ENCODE peak calls at places on chromosome 15, in five cellular contexts. One of them, this sample, is unnamed.

GRCh38 chr15:42465520-42466259 is 25.3 kb downstream of the ZNF106 start:
- DNase-seq in PC-9: no peak
- DNase-seq in aorta: no peak
- DNase-seq in tibial nerve: no peak
- DNase-seq in thyroid gland: no peak
- DNase-seq in this sample: no peak

GRCh38 chr15:80156176-80156720 is 3.4 kb downstream of the FAH start:
- DNase-seq in PC-9: no peak
- DNase-seq in aorta: no peak
- DNase-seq in tibial nerve: no peak
- DNase-seq in thyroid gland: no peak
- DNase-seq in this sample: no peak

GRCh38 chr15:83475551-83475950 is 28.4 kb downstream of the SH3GL3 start:
- DNase-seq in PC-9: no peak
- DNase-seq in aorta: no peak
- DNase-seq in tibial nerve: no peak
- DNase-seq in thyroid gland: no peak
- DNase-seq in this sample: peak; percentile 75

GRCh38 chr15:73601449-73602425 is 31.5 kb downstream of the NPTN start:
- DNase-seq in PC-9: peak; percentile 59
- DNase-seq in aorta: peak; percentile 66
- DNase-seq in tibial nerve: no peak
- DNase-seq in thyroid gland: no peak
- DNase-seq in this sample: peak; percentile 65

GRCh38 chr15:76059320-76060097 is at the start of gene TMEM266:
- DNase-seq in PC-9: no peak
- DNase-seq in aorta: no peak
- DNase-seq in tibial nerve: no peak
- DNase-seq in thyroid gland: peak; percentile 60
- DNase-seq in this sample: peak; percentile 14

GRCh38 chr15:62469874-62470688 is 305.0 kb upstream of the C2CD4B start:
- DNase-seq in PC-9: peak; percentile 64
- DNase-seq in aorta: peak; percentile 83
- DNase-seq in tibial nerve: peak; percentile 18
- DNase-seq in thyroid gland: peak; percentile 71
- DNase-seq in this sample: peak; percentile 98

GRCh38 chr15:63195257-63196023 is 6.0 kb downstream of the RAB8B start:
- DNase-seq in PC-9: no peak
- DNase-seq in aorta: no peak
- DNase-seq in tibial nerve: no peak
- DNase-seq in thyroid gland: peak; percentile 16
- DNase-seq in this sample: no peak

GRCh38 chr15:39586387-39587171 is 5.7 kb downstream of the THBS1 start:
- DNase-seq in PC-9: no peak
- DNase-seq in aorta: no peak
- DNase-seq in tibial nerve: no peak
- DNase-seq in thyroid gland: no peak
- DNase-seq in this sample: peak; percentile 82

GRCh38 chr15:91345761-91346160 is 245.7 kb downstream of the SV2B start:
- DNase-seq in PC-9: no peak
- DNase-seq in aorta: no peak
- DNase-seq in tibial nerve: no peak
- DNase-seq in thyroid gland: no peak
- DNase-seq in this sample: no peak

GRCh38 chr15:72489943-72490554 is 15.9 kb downstream of the ARIH1 start:
- DNase-seq in PC-9: no peak
- DNase-seq in aorta: no peak
- DNase-seq in tibial nerve: no peak
- DNase-seq in thyroid gland: no peak
- DNase-seq in this sample: no peak

GRCh38 chr15:72483279-72483678 is 9.1 kb downstream of the ARIH1 start:
- DNase-seq in PC-9: no peak
- DNase-seq in aorta: no peak
- DNase-seq in tibial nerve: no peak
- DNase-seq in thyroid gland: no peak
- DNase-seq in this sample: no peak

GRCh38 chr15:72488558-72488957 is 14.4 kb downstream of the ARIH1 start:
- DNase-seq in PC-9: no peak
- DNase-seq in aorta: no peak
- DNase-seq in tibial nerve: no peak
- DNase-seq in thyroid gland: no peak
- DNase-seq in this sample: no peak

GRCh38 chr15:72486144-72486543 is 12.0 kb downstream of the ARIH1 start:
- DNase-seq in PC-9: no peak
- DNase-seq in aorta: no peak
- DNase-seq in tibial nerve: no peak
- DNase-seq in thyroid gland: no peak
- DNase-seq in this sample: no peak

DNA sequence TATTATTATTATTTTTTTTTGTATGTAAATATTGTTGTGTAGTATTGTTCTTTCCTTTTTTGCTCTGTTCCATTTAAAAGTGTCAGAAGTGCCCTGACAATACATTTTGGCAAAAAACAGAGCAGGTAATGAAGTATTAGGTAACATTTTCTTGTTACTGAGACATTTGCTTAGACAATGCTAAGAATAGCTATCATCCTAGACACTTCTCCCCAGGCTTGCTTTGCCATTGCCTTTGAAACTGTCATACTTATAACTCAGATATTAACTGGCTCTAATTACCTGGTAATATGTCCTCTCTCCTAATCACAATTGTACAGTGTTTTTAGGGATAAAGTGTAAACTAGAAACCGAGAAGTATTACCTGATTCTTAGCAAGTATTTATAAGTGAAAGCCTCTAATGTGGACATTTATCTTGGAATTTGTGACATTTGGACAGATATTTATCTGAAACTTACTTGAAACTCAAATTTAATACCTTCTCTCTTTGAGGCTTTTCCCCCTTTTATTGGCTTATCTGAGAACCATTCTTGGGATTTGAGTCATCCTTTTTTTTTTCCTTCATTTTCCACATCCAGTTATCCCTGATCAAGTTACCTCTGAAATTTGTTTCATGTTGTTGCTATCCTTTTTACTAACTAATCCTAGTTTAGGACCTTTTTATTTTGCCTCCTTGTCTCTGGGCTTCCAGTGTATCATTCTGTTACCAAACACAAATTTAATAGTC is 13.1 kb downstream of the ARIH1 start:
- DNase-seq in PC-9: no peak
- DNase-seq in aorta: no peak
- DNase-seq in tibial nerve: no peak
- DNase-seq in thyroid gland: no peak
- DNase-seq in this sample: peak; percentile 57
- H3K4me1 ChIP-seq in PC-9: peaks cover 6% of the 10 kb centered on the region
- H3K4me1 ChIP-seq in aorta: no peaks in the 10 kb centered on the region
- H3K4me1 ChIP-seq in tibial nerve: peaks cover 24% of the 10 kb centered on the region
- H3K4me1 ChIP-seq in thyroid gland: peaks cover 34% of the 10 kb centered on the region
- H3K4me1 ChIP-seq in this sample: peaks cover 4% of the 10 kb centered on the region

DNA sequence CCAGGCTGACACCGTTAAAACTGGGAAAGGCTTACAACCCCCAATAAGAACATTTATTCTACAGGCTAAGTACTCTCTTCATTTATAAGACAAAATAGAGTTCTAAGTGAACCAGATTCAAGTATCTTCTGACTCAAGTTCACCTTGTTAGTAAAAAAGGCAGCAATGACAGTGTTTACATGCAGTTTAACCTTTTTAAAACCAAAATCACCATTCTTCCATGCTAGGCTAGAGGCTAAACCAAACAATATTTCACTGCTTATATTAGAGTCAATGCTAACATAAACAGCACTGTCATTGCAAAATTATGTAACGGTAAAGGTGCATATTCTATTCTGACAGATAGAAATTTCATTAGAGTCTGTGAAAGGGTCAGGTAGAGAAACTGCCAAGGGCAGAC is 118.0 kb downstream of the FBN1 start:
- DNase-seq in PC-9: no peak
- DNase-seq in aorta: no peak
- DNase-seq in tibial nerve: no peak
- DNase-seq in thyroid gland: no peak
- DNase-seq in this sample: no peak
- H3K4me1 ChIP-seq in PC-9: no peaks in the 10 kb centered on the region
- H3K4me1 ChIP-seq in aorta: no peaks in the 10 kb centered on the region
- H3K4me1 ChIP-seq in tibial nerve: no peaks in the 10 kb centered on the region
- H3K4me1 ChIP-seq in thyroid gland: peaks cover 5% of the 10 kb centered on the region
- H3K4me1 ChIP-seq in this sample: no peaks in the 10 kb centered on the region

GRCh38 chr15:48677821-48678220 is 32.3 kb upstream of the FBN1 start:
- DNase-seq in PC-9: no peak
- DNase-seq in aorta: no peak
- DNase-seq in tibial nerve: no peak
- DNase-seq in thyroid gland: no peak
- DNase-seq in this sample: no peak

GRCh38 chr15:48671381-48672022 is 26.0 kb upstream of the FBN1 start:
- DNase-seq in PC-9: no peak
- DNase-seq in aorta: peak; percentile 76
- DNase-seq in tibial nerve: peak; percentile 40
- DNase-seq in thyroid gland: peak; percentile 6
- DNase-seq in this sample: peak; percentile 93

GRCh38 chr15:48675436-48675835 is 29.9 kb upstream of the FBN1 start:
- DNase-seq in PC-9: no peak
- DNase-seq in aorta: no peak
- DNase-seq in tibial nerve: no peak
- DNase-seq in thyroid gland: no peak
- DNase-seq in this sample: no peak

GRCh38 chr15:48672206-48672605 is 26.7 kb upstream of the FBN1 start:
- DNase-seq in PC-9: no peak
- DNase-seq in aorta: no peak
- DNase-seq in tibial nerve: no peak
- DNase-seq in thyroid gland: no peak
- DNase-seq in this sample: no peak

DNA sequence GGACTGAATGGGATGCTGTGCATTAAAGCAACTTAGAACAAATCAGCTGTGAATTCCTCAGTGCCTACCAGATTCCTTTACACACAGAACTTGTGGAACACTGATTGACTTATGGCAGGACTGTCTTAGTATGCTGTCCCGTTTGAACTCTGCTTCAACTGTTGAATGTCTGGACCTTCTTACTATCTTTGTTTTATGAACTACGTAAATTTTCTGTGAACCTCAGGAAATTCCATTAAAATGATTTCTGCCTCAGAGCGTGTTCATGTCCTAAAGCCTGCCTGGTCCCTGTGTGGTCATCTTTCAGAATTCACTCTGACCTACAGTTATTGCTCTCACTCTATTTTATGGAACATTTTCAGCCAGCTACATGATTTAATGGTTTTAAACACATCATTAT is 29.4 kb upstream of the FBN1 start:
- DNase-seq in PC-9: no peak
- DNase-seq in aorta: no peak
- DNase-seq in tibial nerve: no peak
- DNase-seq in thyroid gland: no peak
- DNase-seq in this sample: peak; percentile 80
- H3K4me1 ChIP-seq in PC-9: no peaks in the 10 kb centered on the region
- H3K4me1 ChIP-seq in aorta: no peaks in the 10 kb centered on the region
- H3K4me1 ChIP-seq in tibial nerve: no peaks in the 10 kb centered on the region
- H3K4me1 ChIP-seq in thyroid gland: no peaks in the 10 kb centered on the region
- H3K4me1 ChIP-seq in this sample: peaks cover 3% of the 10 kb centered on the region

DNA sequence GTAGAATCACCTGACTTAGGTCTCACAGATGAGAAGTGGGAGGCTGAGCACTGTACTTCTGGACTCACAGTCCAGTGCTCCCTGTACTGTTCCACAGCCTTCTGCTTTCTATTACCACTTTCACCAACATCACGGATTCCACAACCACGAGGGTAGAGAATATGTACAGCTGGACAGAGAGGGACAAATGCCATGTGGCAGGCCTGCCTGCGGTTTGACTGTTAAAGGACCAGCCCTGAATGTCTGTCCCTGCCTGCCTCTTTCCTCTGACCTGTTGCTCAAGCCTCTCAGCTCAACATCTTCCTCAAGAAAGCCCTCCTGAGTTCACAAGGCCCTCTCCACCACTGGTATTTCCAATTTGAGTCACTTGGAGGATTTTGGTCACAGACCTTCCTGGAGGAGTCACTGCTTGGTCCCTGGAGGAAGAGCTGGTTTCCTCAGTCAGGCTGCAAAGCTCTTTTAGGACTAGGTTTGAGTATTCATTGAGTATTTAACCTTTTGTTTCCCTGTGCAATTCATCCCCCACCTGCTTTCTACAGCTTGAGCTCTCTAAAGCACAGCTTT is 49.1 kb downstream of the RAB11A start:
- DNase-seq in PC-9: no peak
- DNase-seq in aorta: no peak
- DNase-seq in tibial nerve: no peak
- DNase-seq in thyroid gland: no peak
- DNase-seq in this sample: no peak
- H3K4me1 ChIP-seq in PC-9: no peaks in the 10 kb centered on the region
- H3K4me1 ChIP-seq in aorta: peaks cover 2% of the 10 kb centered on the region
- H3K4me1 ChIP-seq in tibial nerve: peaks cover 5% of the 10 kb centered on the region
- H3K4me1 ChIP-seq in thyroid gland: peaks cover 8% of the 10 kb centered on the region
- H3K4me1 ChIP-seq in this sample: peaks cover 6% of the 10 kb centered on the region

GRCh38 chr15:31333119-31333518 is 6.5 kb downstream of the KLF13 start:
- DNase-seq in PC-9: no peak
- DNase-seq in aorta: no peak
- DNase-seq in tibial nerve: no peak
- DNase-seq in thyroid gland: peak; percentile 61
- DNase-seq in this sample: no peak
- H3K4me1 ChIP-seq in PC-9: no peaks in the 10 kb centered on the region
- H3K4me1 ChIP-seq in aorta: no peaks in the 10 kb centered on the region
- H3K4me1 ChIP-seq in tibial nerve: peaks cover 90% of the 10 kb centered on the region
- H3K4me1 ChIP-seq in thyroid gland: peaks cover 90% of the 10 kb centered on the region
- H3K4me1 ChIP-seq in this sample: peaks cover under 1% of the 10 kb centered on the region

DNA sequence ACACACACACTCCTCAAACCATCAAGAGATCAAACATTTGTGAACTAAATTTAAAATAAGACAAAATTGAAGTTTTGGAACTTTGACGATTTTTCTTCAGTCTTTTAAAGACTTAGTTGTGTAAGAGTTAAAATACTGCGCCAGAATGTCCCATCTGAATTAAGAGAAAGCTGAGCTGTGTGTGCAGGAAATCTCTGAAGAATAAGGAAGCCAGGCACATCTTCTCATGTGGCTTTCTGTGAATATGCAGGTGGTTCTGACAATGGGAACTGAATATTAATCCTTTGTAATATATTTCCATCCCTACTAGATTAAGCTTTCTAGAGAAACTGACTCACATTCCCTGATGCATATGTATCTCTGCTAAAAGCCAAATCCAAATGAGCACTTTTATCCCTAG is 60.1 kb upstream of the ICE2 start:
- DNase-seq in PC-9: no peak
- DNase-seq in aorta: no peak
- DNase-seq in tibial nerve: no peak
- DNase-seq in thyroid gland: no peak
- DNase-seq in this sample: no peak
- H3K4me1 ChIP-seq in PC-9: no peaks in the 10 kb centered on the region
- H3K4me1 ChIP-seq in aorta: peaks cover 2% of the 10 kb centered on the region
- H3K4me1 ChIP-seq in tibial nerve: no peaks in the 10 kb centered on the region
- H3K4me1 ChIP-seq in thyroid gland: peaks cover 5% of the 10 kb centered on the region
- H3K4me1 ChIP-seq in this sample: no peaks in the 10 kb centered on the region

This sample was measured in fibroblast of lung.